ENCODE peak calls at places on chromosomes 4 and X, in ten cellular contexts. A is left cardiac atrium, H is hepatocyte, Z is NCI-H1105 treated with DMSO at 0.1 percent for 48 hours, I is IMR-90, J is T-helper 2 cell, E is mesenchymal stem cell, V is endothelial cell of umbilical vein, Q is iPS DF 19.7, X is NCI-H69. G is an unnamed sample.
A peak's percentile ranks its signal among the peaks of the same experiment; 100 is the strongest.

GRCh38 chrX:100413231-100413630 is 3.2 kb upstream of the PCDH19 start:
- DNase-seq in A (peak; percentile 47), H (peak; percentile 78), Z (peak; percentile 55), I (peak; percentile 48), J (no peak), E (peak; percentile 50), V (peak; percentile 61), Q (no peak), X (peak; percentile 73), G (peak; percentile 30)

GRCh38 chrX:38318606-38319005 is 8.7 kb downstream of the RPGR start:
- DNase-seq in A (no peak), H (no peak), Z (no peak), I (no peak), J (no peak), E (no peak), V (no peak), Q (no peak), X (no peak), G (no peak)

GRCh38 chrX:716136-716535 is 85.5 kb downstream of the SHOX start:
- DNase-seq in A (no peak), H (no peak), Z (no peak), I (no peak), J (no peak), E (no peak), V (no peak), Q (no peak), X (no peak), G (no peak)

GRCh38 chr4:159444668-159445067 is 341.8 kb downstream of the RAPGEF2 start:
- DNase-seq in A (no peak), H (no peak), Z (no peak), I (peak; percentile 30), J (no peak), E (peak; percentile 42), V (peak; percentile 10), Q (no peak), X (peak; percentile 7), G (no peak)

GRCh38 chrX:19514791-19515614 is at the start of gene MAP3K15:
- DNase-seq in A (peak; percentile 31), H (peak; percentile 39), Z (peak; percentile 19), I (no peak), J (no peak), E (peak; percentile 6), V (peak; percentile 2), Q (no peak), X (peak; percentile 27), G (no peak)

GRCh38 chrX:120504569-120504968 is 35.5 kb upstream of the LAMP2 start:
- DNase-seq in A (no peak), H (no peak), Z (no peak), I (no peak), J (no peak), E (no peak), V (no peak), Q (no peak), X (no peak), G (no peak)

GRCh38 chrX:10175317-10175871 is 18.6 kb downstream of the CLCN4 start:
- DNase-seq in A (no peak), H (peak; percentile 41), Z (no peak), I (peak; percentile 77), J (no peak), E (peak; percentile 88), V (peak; percentile 23), Q (no peak), X (no peak), G (no peak)

GRCh38 chr4:165718660-165719059 is 154.4 kb upstream of the TLL1 start:
- DNase-seq in A (no peak), H (no peak), Z (no peak), I (no peak), J (no peak), E (no peak), V (no peak), Q (no peak), X (no peak), G (no peak)

GRCh38 chrX:153773218-153773611 is 7.6 kb upstream of the SRPK3 start:
- DNase-seq in A (peak; percentile 12), H (no peak), Z (no peak), I (no peak), J (no peak), E (no peak), V (no peak), Q (no peak), X (no peak), G (no peak)

GRCh38 chr4:83112678-83113428 is 1.7 kb downstream of the PLAC8 start:
- DNase-seq in A (no peak), H (no peak), Z (no peak), I (peak; percentile 12), J (no peak), E (peak; percentile 71), V (no peak), Q (no peak), X (no peak), G (no peak)

GRCh38 chr4:24473309-24473721 is 111.0 kb downstream of the DHX15 start:
- DNase-seq in A (peak; percentile 39), H (peak; percentile 57), Z (peak; percentile 44), I (peak; percentile 27), J (no peak), E (peak; percentile 36), V (no peak), Q (no peak), X (peak; percentile 56), G (no peak)

GRCh38 chr4:111718763-111719537 is 426.3 kb upstream of the FAM241A start:
- DNase-seq in A (no peak), H (no peak), Z (no peak), I (no peak), J (no peak), E (no peak), V (no peak), Q (no peak), X (peak; percentile 7), G (no peak)

GRCh38 chr4:87050596-87050995 is 115.8 kb downstream of the AFF1 start:
- DNase-seq in A (peak; percentile 70), H (no peak), Z (no peak), I (no peak), J (no peak), E (no peak), V (no peak), Q (no peak), X (no peak), G (no peak)

GRCh38 chr4:140901736-140902336 is 145.7 kb upstream of the TBC1D9 start:
- DNase-seq in A (no peak), H (no peak), Z (no peak), I (no peak), J (no peak), E (no peak), V (no peak), Q (no peak), X (no peak), G (no peak)

GRCh38 chr4:183411291-183411861 is 33.1 kb upstream of the CDKN2AIP start:
- DNase-seq in A (no peak), H (no peak), Z (no peak), I (peak; percentile 67), J (no peak), E (no peak), V (no peak), Q (no peak), X (no peak), G (no peak)

GRCh38 chr4:137065306-137065705 is 467.0 kb downstream of the PCDH18 start:
- DNase-seq in A (no peak), H (no peak), Z (no peak), I (peak; percentile 49), J (no peak), E (peak; percentile 69), V (no peak), Q (no peak), X (no peak), G (no peak)

GRCh38 chr4:10074767-10075105 is 41.9 kb downstream of the WDR1 start:
- DNase-seq in A (no peak), H (no peak), Z (no peak), I (peak; percentile 70), J (no peak), E (peak; percentile 65), V (peak; percentile 53), Q (no peak), X (peak; percentile 1), G (no peak)

GRCh38 chr4:183783933-183784622 is 121.0 kb upstream of the STOX2 start:
- DNase-seq in A (peak; percentile 58), H (peak; percentile 65), Z (no peak), I (peak; percentile 31), J (no peak), E (peak; percentile 82), V (no peak), Q (no peak), X (no peak), G (no peak)

GRCh38 chrX:41695464-41695863 is 6.7 kb downstream of the GPR34 start:
- DNase-seq in A (no peak), H (no peak), Z (no peak), I (peak; percentile 74), J (no peak), E (peak; percentile 28), V (no peak), Q (no peak), X (no peak), G (no peak)

GRCh38 chrX:45150821-45151220 is 49.9 kb downstream of the DIPK2B start:
- DNase-seq in A (no peak), H (no peak), Z (no peak), I (no peak), J (no peak), E (no peak), V (no peak), Q (no peak), X (no peak), G (no peak)

GRCh38 chrX:13495232-13495631 is 74.2 kb upstream of the EGFL6 start:
- DNase-seq in A (no peak), H (no peak), Z (peak; percentile 71), I (no peak), J (no peak), E (no peak), V (no peak), Q (no peak), X (peak; percentile 57), G (no peak)

GRCh38 chr4:17535906-17536305 is 20.9 kb downstream of the CLRN2 start:
- DNase-seq in A (no peak), H (no peak), Z (no peak), I (no peak), J (no peak), E (no peak), V (no peak), Q (no peak), X (peak; percentile 1), G (no peak)

GRCh38 chr4:104416725-104417363 is 77.8 kb downstream of the CXXC4 start:
- DNase-seq in A (no peak), H (peak; percentile 47), Z (no peak), I (no peak), J (no peak), E (no peak), V (no peak), Q (no peak), X (peak; percentile 4), G (no peak)

GRCh38 chrX:38018734-38019410 is 12.5 kb downstream of the SYTL5 start:
- DNase-seq in A (no peak), H (peak; percentile 8), Z (no peak), I (no peak), J (no peak), E (no peak), V (no peak), Q (no peak), X (no peak), G (no peak)

GRCh38 chr4:104519588-104519987 is 24.9 kb upstream of the CXXC4 start:
- DNase-seq in A (no peak), H (no peak), Z (no peak), I (no peak), J (no peak), E (no peak), V (no peak), Q (no peak), X (no peak), G (no peak)

GRCh38 chr4:48370260-48371134 is 29.2 kb downstream of the SLAIN2 start:
- DNase-seq in A (no peak), H (no peak), Z (peak; percentile 22), I (no peak), J (no peak), E (no peak), V (no peak), Q (no peak), X (peak; percentile 61), G (no peak)

GRCh38 chr4:55124337-55125076 is 888 bp downstream of the KDR start:
- DNase-seq in A (peak; percentile 56), H (no peak), Z (no peak), I (no peak), J (no peak), E (peak; percentile 23), V (peak; percentile 37), Q (no peak), X (no peak), G (no peak)

GRCh38 chr4:153083447-153083921 is 120.8 kb upstream of the TRIM2 start:
- DNase-seq in A (peak; percentile 49), H (peak; percentile 87), Z (peak; percentile 79), I (peak; percentile 78), J (peak; percentile 8), E (peak; percentile 82), V (peak; percentile 75), Q (peak; percentile 92), X (peak; percentile 88), G (peak; percentile 68)